ENCODE peak calls at places on chromosome 21, in ten cellular contexts. Z is heart left ventricle; J is brain microvascular endothelial cell; V is cardiac muscle cell; L is right lobe of liver; S is CD4-positive, alpha-beta memory T cell; C is body of pancreas; I is bronchial epithelial cell; Y is naive thymus-derived CD4-positive, alpha-beta T cell; B is fibroblast of lung. G is an unnamed sample. For H3K36me3 and H3K27me3, the result is how much of the 10 kb centered on the place peaks cover.

GRCh38 chr21:14321042-14321441 is 61.9 kb downstream of the HSPA13 start:
- DNase-seq in Z (no peak), J (peak), V (no peak), L (no peak), S (no peak), C (no peak), I (peak), Y (no peak), B (no peak), G (no peak)

GRCh38 chr21:17784604-17785402 is 34.4 kb downstream of the C21orf91 start:
- DNase-seq in Z (no peak), J (no peak), V (no peak), L (no peak), S (peak), C (no peak), I (peak), Y (no peak), B (no peak), G (no peak)

GRCh38 chr21:41345934-41346685 is 15.7 kb upstream of the MX2 start:
- DNase-seq in Z (no peak), J (no peak), V (no peak), L (no peak), S (no peak), C (peak), I (peak), Y (no peak), B (no peak), G (no peak)

GRCh38 chr21:34810786-34811185 is 142.0 kb downstream of the CLIC6 start:
- DNase-seq in Z (no peak), J (no peak), V (no peak), L (no peak), S (no peak), C (no peak), I (no peak), Y (no peak), B (no peak), G (no peak)

GRCh38 chr21:30251781-30252180 is 31.0 kb downstream of the KRTAP24-1 start:
- DNase-seq in Z (no peak), J (no peak), V (no peak), L (no peak), S (no peak), C (no peak), I (peak), Y (no peak), B (no peak), G (no peak)

GRCh38 chr21:28018741-28019669 is 973.7 kb downstream of the LTN1 start:
- DNase-seq in Z (no peak), J (no peak), V (peak), L (no peak), S (peak), C (peak), I (no peak), Y (no peak), B (peak), G (peak)

GRCh38 chr21:31497939-31498338 is 153.9 kb upstream of the TIAM1 start:
- DNase-seq in Z (no peak), J (no peak), V (no peak), L (no peak), S (no peak), C (no peak), I (no peak), Y (no peak), B (no peak), G (no peak)

GRCh38 chr21:35034203-35034926 is 14.7 kb downstream of the RUNX1 start:
- DNase-seq in Z (no peak), J (no peak), V (no peak), L (no peak), S (no peak), C (no peak), I (no peak), Y (no peak), B (no peak), G (no peak)

GRCh38 chr21:38787461-38788274 is 18.1 kb upstream of the ETS2 start:
- DNase-seq in Z (no peak), J (peak), V (no peak), L (peak), S (no peak), C (peak), I (peak), Y (no peak), B (peak), G (peak)

GRCh38 chr21:42760361-42760970 is 107.0 kb downstream of the PDE9A start:
- DNase-seq in Z (no peak), J (no peak), V (no peak), L (no peak), S (no peak), C (no peak), I (no peak), Y (no peak), B (no peak), G (no peak)

GRCh38 chr21:28257276-28257675 is 735.4 kb downstream of the LTN1 start:
- DNase-seq in Z (no peak), J (no peak), V (no peak), L (no peak), S (no peak), C (no peak), I (peak), Y (no peak), B (no peak), G (no peak)

GRCh38 chr21:41098481-41098880 is 69.5 kb upstream of the BACE2 start:
- DNase-seq in Z (no peak), J (no peak), V (no peak), L (no peak), S (no peak), C (no peak), I (no peak), Y (no peak), B (no peak), G (no peak)

GRCh38 chr21:38499296-38499695 is 1.0 kb upstream of the ERG start:
- DNase-seq in Z (no peak), J (no peak), V (no peak), L (no peak), S (no peak), C (no peak), I (no peak), Y (no peak), B (no peak), G (no peak)

GRCh38 chr21:42047821-42048613 is 23.1 kb upstream of the UMODL1 start:
- DNase-seq in Z (peak), J (peak), V (no peak), L (no peak), S (no peak), C (peak), I (no peak), Y (no peak), B (peak), G (no peak)

GRCh38 chr21:39799178-39799577 is 54.2 kb downstream of the IGSF5 start:
- DNase-seq in Z (peak), J (no peak), V (no peak), L (no peak), S (no peak), C (no peak), I (no peak), Y (no peak), B (no peak), G (no peak)

GRCh38 chr21:26715878-26716506 is 129.2 kb downstream of the ADAMTS1 start:
- DNase-seq in Z (no peak), J (peak), V (peak), L (no peak), S (peak), C (peak), I (peak), Y (no peak), B (peak), G (peak)

GRCh38 chr21:40074198-40074597 is 207.0 kb downstream of the PCP4 start:
- DNase-seq in Z (peak), J (no peak), V (peak), L (no peak), S (no peak), C (no peak), I (no peak), Y (no peak), B (no peak), G (no peak)

GRCh38 chr21:35208810-35209517 is 159.9 kb upstream of the RUNX1 start:
- DNase-seq in Z (no peak), J (no peak), V (no peak), L (no peak), S (no peak), C (no peak), I (no peak), Y (no peak), B (peak), G (no peak)

GRCh38 chr21:20647603-20648002 is 350.6 kb upstream of the NCAM2 start:
- DNase-seq in Z (no peak), J (no peak), V (no peak), L (no peak), S (no peak), C (no peak), I (peak), Y (no peak), B (peak), G (no peak)

GRCh38 chr21:31293986-31294385 is 50.1 kb downstream of the TIAM1 start:
- DNase-seq in Z (no peak), J (peak), V (no peak), L (no peak), S (no peak), C (no peak), I (peak), Y (no peak), B (peak), G (no peak)

GRCh38 chr21:21238882-21239400 is 240.7 kb downstream of the NCAM2 start:
- DNase-seq in Z (no peak), J (no peak), V (no peak), L (no peak), S (no peak), C (no peak), I (no peak), Y (no peak), B (peak), G (no peak)

GRCh38 chr21:43864806-43865470 is at the start of gene AGPAT3:
- DNase-seq in Z (peak), J (no peak), V (peak), L (no peak), S (no peak), C (no peak), I (no peak), Y (peak), B (no peak), G (peak)

GRCh38 chr21:14070049-14070893 is 140.5 kb downstream of the LIPI start:
- DNase-seq in Z (peak), J (no peak), V (no peak), L (peak), S (no peak), C (no peak), I (no peak), Y (no peak), B (no peak), G (no peak)

GRCh38 chr21:25639922-25640670 is 1.0 kb downstream of the JAM2 start:
- DNase-seq in Z (peak), J (no peak), V (peak), L (no peak), S (no peak), C (no peak), I (no peak), Y (no peak), B (no peak), G (peak)

GRCh38 chr21:28856588-28857250 is 136.0 kb downstream of the LTN1 start:
- DNase-seq in Z (no peak), J (no peak), V (peak), L (no peak), S (no peak), C (no peak), I (no peak), Y (no peak), B (peak), G (peak)

GRCh38 chr21:40717008-40717407 is 129.9 kb downstream of the DSCAM start:
- DNase-seq in Z (no peak), J (no peak), V (peak), L (no peak), S (no peak), C (no peak), I (no peak), Y (no peak), B (no peak), G (no peak)

GRCh38 chr21:14270631-14271030 is 54.7 kb downstream of the RBM11 start:
- DNase-seq in Z (no peak), J (no peak), V (no peak), L (no peak), S (no peak), C (no peak), I (no peak), Y (no peak), B (no peak), G (no peak)

GRCh38 chr21:39849014-39849655 is 18.1 kb upstream of the PCP4 start:
- DNase-seq in Z (no peak), J (no peak), V (no peak), L (no peak), S (no peak), C (no peak), I (no peak), Y (no peak), B (no peak), G (no peak)

GRCh38 chr21:15682977-15683376 is 46.8 kb upstream of the USP25 start:
- DNase-seq in Z (no peak), J (no peak), V (no peak), L (no peak), S (no peak), C (no peak), I (peak), Y (no peak), B (peak), G (no peak)

GRCh38 chr21:35424122-35424521 is 375.0 kb upstream of the RUNX1 start:
- DNase-seq in Z (no peak), J (no peak), V (no peak), L (no peak), S (no peak), C (no peak), I (no peak), Y (no peak), B (no peak), G (no peak)

GRCh38 chr21:15379776-15380175 is 315.0 kb upstream of the NRIP1 start:
- DNase-seq in Z (no peak), J (no peak), V (no peak), L (no peak), S (no peak), C (no peak), I (peak), Y (no peak), B (no peak), G (no peak)

GRCh38 chr21:41671859-41672542 is 94.9 kb downstream of the RIPK4 start:
- DNase-seq in Z (no peak), J (no peak), V (no peak), L (no peak), S (no peak), C (no peak), I (no peak), Y (no peak), B (no peak), G (peak)

GRCh38 chr21:29647353-29647781 is 292.4 kb downstream of the GRIK1 start:
- DNase-seq in Z (no peak), J (peak), V (no peak), L (no peak), S (no peak), C (no peak), I (no peak), Y (no peak), B (peak), G (no peak)

GRCh38 chr21:14119038-14119437 is 91.7 kb downstream of the LIPI start:
- DNase-seq in Z (no peak), J (no peak), V (peak), L (no peak), S (no peak), C (no peak), I (no peak), Y (no peak), B (no peak), G (no peak)

DNA sequence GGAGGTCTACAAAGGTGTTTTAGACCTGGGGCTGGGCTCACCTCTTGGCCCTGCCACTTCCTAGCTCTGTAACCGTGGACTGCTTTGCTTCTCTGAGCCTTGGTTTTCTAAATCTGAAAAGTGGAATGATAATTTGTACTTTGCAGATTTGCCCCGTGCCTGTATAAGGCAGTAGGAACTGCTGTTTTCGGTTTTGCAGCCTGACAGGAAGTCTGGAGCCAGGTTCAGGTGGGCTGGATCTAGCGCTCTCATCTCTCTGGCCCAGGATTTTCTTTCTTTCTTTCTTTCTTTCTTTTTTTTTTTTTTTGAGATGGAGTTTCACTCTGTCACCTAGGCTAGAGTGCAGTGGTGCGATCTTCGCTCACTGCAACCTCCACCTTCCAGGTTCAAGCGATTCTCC is 17.2 kb downstream of the IFNAR2 start:
- DNase-seq in Z (no peak), J (no peak), V (no peak), L (no peak), S (no peak), C (no peak), I (no peak), Y (no peak), B (no peak), G (no peak)
- H3K36me3 ChIP-seq in Z (half or more), J (under half), V (under half), L (under half), S (half or more), C (under half), I (under half), Y (under half), B (under half), G (under half)

GRCh38 chr21:45019887-45020537 is 54.4 kb upstream of the ADARB1 start:
- DNase-seq in Z (peak), J (no peak), V (no peak), L (no peak), S (no peak), C (no peak), I (no peak), Y (no peak), B (no peak), G (peak)

GRCh38 chr21:45017376-45017960 is 56.9 kb upstream of the ADARB1 start:
- DNase-seq in Z (peak), J (no peak), V (no peak), L (no peak), S (no peak), C (no peak), I (peak), Y (no peak), B (no peak), G (peak)

GRCh38 chr21:45016491-45017375 is 57.6 kb upstream of the ADARB1 start:
- DNase-seq in Z (peak), J (no peak), V (no peak), L (no peak), S (no peak), C (no peak), I (no peak), Y (no peak), B (no peak), G (peak)

GRCh38 chr21:45019076-45019886 is 55.1 kb upstream of the ADARB1 start:
- DNase-seq in Z (peak), J (peak), V (no peak), L (no peak), S (no peak), C (no peak), I (no peak), Y (no peak), B (no peak), G (peak)

DNA sequence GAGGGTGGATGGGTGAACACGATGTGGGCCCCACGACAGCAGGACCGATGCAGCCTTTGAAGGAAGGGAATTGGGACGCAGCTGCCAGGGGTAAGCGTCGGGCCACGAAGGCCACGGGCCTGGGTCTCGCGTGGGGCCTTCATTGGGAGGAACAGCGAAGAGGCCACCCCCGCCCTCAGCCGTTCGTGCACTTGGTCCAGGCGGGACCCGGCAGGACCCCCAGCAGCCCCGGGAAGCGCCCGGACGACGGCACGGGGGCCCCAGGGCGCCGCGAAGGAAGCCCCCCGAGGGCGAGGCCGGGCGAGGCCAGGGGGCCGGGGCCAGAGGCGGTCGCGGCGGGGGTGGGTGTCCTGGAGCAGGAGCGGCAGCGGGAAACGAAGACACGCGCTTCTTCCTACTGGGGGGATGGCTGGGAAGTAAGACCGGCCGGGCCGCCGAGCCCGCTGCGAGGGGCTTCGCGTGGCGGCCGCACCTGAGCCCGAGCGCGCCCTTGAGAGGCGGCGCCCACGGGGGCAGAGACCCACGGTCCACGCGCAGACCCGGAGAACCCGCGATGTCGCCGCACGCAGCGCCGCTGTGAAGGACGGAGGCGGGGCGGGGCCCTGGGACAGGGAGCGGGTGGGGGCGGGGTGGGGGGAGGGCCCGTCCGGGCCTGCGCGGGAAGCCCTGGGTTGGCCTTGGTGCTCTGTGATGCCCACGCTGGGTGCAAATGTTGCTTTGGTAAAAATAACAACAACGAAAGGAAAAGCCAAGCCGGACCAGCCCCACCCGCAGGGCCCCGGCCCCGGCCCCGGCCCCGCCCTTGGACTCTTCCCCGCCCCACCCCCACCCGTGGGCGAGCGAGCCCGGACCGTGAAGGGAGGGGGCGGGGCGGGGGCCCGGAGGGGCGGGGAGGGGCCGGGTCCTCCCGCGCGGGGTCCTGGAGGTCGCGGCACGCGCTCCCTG is 56.0 kb upstream of the ADARB1 start:
- DNase-seq in Z (peak), J (no peak), V (no peak), L (no peak), S (no peak), C (no peak), I (no peak), Y (no peak), B (no peak), G (peak)
- H3K4me3 ChIP-seq in Z (peak), J (peak), V (peak), L (no peak), S (no peak), C (no peak), I (peak), Y (no peak), B (peak), G (peak)

DNA sequence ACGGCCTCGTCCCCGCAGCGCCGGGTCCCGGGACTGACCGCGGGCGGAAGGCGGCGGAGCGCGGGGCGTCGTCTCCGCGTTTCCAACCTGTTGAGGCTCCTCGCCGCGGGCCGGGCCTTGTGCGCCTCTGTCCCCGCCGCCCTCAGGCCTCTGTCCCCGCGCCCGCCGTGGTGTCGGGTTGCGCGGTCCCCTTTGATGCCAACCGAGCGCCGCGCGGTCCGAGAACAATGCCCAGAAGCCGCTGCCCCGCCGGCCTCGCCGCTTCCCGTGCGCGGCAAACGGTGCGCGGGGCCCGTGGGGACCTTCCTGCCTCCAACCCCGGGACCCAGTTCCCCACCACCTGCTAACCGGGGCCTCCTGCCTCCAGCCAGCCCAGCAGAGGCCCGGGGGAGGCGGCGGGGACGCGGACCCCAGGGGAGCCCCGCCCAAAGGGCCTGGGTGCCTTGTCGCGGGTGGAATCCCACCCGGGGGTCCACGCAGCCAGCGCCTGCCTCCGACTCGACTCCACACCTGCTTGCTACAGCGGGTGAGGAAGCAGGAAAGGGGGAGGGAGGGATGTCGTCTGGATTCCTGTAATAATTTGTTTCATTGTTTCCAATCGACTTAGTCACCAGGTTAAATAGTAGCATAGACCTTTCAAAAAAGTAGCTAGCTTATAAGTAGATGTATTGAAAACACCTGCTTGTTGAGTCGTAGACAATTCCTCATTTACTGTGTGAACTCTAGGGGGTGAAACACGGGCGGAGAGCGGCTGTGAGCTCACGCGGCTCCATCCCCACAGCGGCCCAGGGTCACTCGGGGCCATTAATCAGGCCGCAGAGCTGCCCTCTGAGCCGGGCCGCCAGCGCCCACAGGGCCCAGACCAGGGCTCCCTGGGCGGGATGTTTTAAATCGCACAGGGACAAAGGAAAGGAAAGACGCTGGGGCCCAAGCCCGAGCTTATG is 1.1 kb downstream of the COL18A1 start:
- DNase-seq in Z (peak), J (no peak), V (peak), L (no peak), S (peak), C (no peak), I (peak), Y (no peak), B (peak), G (peak)
- H3K27me3 ChIP-seq in Z (under half), J (under half), V (under half), L (under half), S (under half), C (under half), I (under half), Y (under half), B (under half), G (under half)

GRCh38 chr21:36738489-36739126 is 39.7 kb downstream of the SIM2 start:
- DNase-seq in Z (no peak), J (no peak), V (no peak), L (peak), S (no peak), C (no peak), I (no peak), Y (no peak), B (no peak), G (peak)
- H3K36me3 ChIP-seq in Z (under half), J (under half), V (under half), L (under half), S (under half), C (under half), I (under half), Y (under half), B (under half), G (under half)

GRCh38 chr21:45590726-45591618 is 48.7 kb upstream of the SLC19A1 start:
- DNase-seq in Z (peak), J (no peak), V (no peak), L (peak), S (peak), C (peak), I (no peak), Y (peak), B (no peak), G (no peak)
- H3K4me3 ChIP-seq in Z (peak), J (peak), V (peak), L (peak), S (peak), C (no peak), I (peak), Y (no peak), B (no peak), G (peak)

G was measured in H7.